ENCODE peak calls at places on chromosomes 6 and 20, in nine cellular contexts. One of them, this sample, is unnamed.

GRCh38 chr20:33914871-33915270 is 78.8 kb upstream of the RALY start:
- DNase-seq in ovary: no peak
- DNase-seq in ascending aorta: no peak
- DNase-seq in PC-9: peak; percentile 83
- DNase-seq in CD8-positive, alpha-beta T cell: peak; percentile 40
- DNase-seq in mucosa of descending colon: no peak
- DNase-seq in Peyer's patch: no peak
- DNase-seq in astrocyte: peak; percentile 92
- DNase-seq in endothelial cell of umbilical vein: peak; percentile 96
- DNase-seq in this sample: peak; percentile 66

GRCh38 chr6:170185175-170185970 is 105.5 kb downstream of the DLL1 start:
- DNase-seq in endothelial cell of umbilical vein: no peak
- DNase-seq in astrocyte: no peak
- DNase-seq in ovary: no peak
- DNase-seq in mucosa of descending colon: no peak
- DNase-seq in CD8-positive, alpha-beta T cell: no peak
- DNase-seq in PC-9: no peak
- DNase-seq in Peyer's patch: no peak
- DNase-seq in ascending aorta: no peak
- DNase-seq in this sample: no peak

GRCh38 chr6:162998777-162999176 is 271.0 kb downstream of the PACRG start:
- DNase-seq in ovary: no peak
- DNase-seq in endothelial cell of umbilical vein: no peak
- DNase-seq in PC-9: no peak
- DNase-seq in astrocyte: no peak
- DNase-seq in mucosa of descending colon: no peak
- DNase-seq in Peyer's patch: no peak
- DNase-seq in ascending aorta: no peak
- DNase-seq in CD8-positive, alpha-beta T cell: no peak
- DNase-seq in this sample: no peak

GRCh38 chr6:21264288-21264818 is 329.2 kb upstream of the SOX4 start:
- DNase-seq in endothelial cell of umbilical vein: no peak
- DNase-seq in mucosa of descending colon: no peak
- DNase-seq in ovary: no peak
- DNase-seq in Peyer's patch: no peak
- DNase-seq in CD8-positive, alpha-beta T cell: no peak
- DNase-seq in astrocyte: no peak
- DNase-seq in ascending aorta: no peak
- DNase-seq in PC-9: no peak
- DNase-seq in this sample: no peak

GRCh38 chr6:43712590-43712989 is 25.0 kb upstream of the MRPS18A start:
- DNase-seq in ascending aorta: no peak
- DNase-seq in mucosa of descending colon: no peak
- DNase-seq in endothelial cell of umbilical vein: no peak
- DNase-seq in Peyer's patch: no peak
- DNase-seq in CD8-positive, alpha-beta T cell: no peak
- DNase-seq in ovary: no peak
- DNase-seq in PC-9: no peak
- DNase-seq in astrocyte: no peak
- DNase-seq in this sample: no peak

GRCh38 chr6:49911252-49911651 is 44.9 kb upstream of the CRISP1 start:
- DNase-seq in PC-9: no peak
- DNase-seq in ascending aorta: no peak
- DNase-seq in mucosa of descending colon: no peak
- DNase-seq in endothelial cell of umbilical vein: no peak
- DNase-seq in CD8-positive, alpha-beta T cell: no peak
- DNase-seq in astrocyte: no peak
- DNase-seq in Peyer's patch: no peak
- DNase-seq in ovary: no peak
- DNase-seq in this sample: no peak

GRCh38 chr20:47016068-47016664 is 121.5 kb downstream of the EYA2 start:
- DNase-seq in endothelial cell of umbilical vein: no peak
- DNase-seq in astrocyte: no peak
- DNase-seq in ascending aorta: no peak
- DNase-seq in ovary: no peak
- DNase-seq in Peyer's patch: no peak
- DNase-seq in PC-9: no peak
- DNase-seq in CD8-positive, alpha-beta T cell: no peak
- DNase-seq in mucosa of descending colon: no peak
- DNase-seq in this sample: no peak

GRCh38 chr20:10370091-10370887 is 63.7 kb downstream of the MKKS start:
- DNase-seq in mucosa of descending colon: no peak
- DNase-seq in Peyer's patch: no peak
- DNase-seq in ovary: no peak
- DNase-seq in PC-9: no peak
- DNase-seq in CD8-positive, alpha-beta T cell: no peak
- DNase-seq in astrocyte: peak; percentile 76
- DNase-seq in endothelial cell of umbilical vein: no peak
- DNase-seq in ascending aorta: no peak
- DNase-seq in this sample: peak; percentile 31

GRCh38 chr6:40989204-40990179 is 49.5 kb downstream of the UNC5CL start:
- DNase-seq in Peyer's patch: no peak
- DNase-seq in mucosa of descending colon: no peak
- DNase-seq in CD8-positive, alpha-beta T cell: no peak
- DNase-seq in ovary: no peak
- DNase-seq in astrocyte: no peak
- DNase-seq in PC-9: no peak
- DNase-seq in ascending aorta: no peak
- DNase-seq in endothelial cell of umbilical vein: no peak
- DNase-seq in this sample: no peak

GRCh38 chr6:31399589-31400466 is 3.6 kb upstream of the MICA start:
- DNase-seq in mucosa of descending colon: peak; percentile 93
- DNase-seq in CD8-positive, alpha-beta T cell: peak; percentile 59
- DNase-seq in endothelial cell of umbilical vein: peak; percentile 93
- DNase-seq in Peyer's patch: peak; percentile 95
- DNase-seq in ovary: peak; percentile 94
- DNase-seq in astrocyte: peak; percentile 87
- DNase-seq in PC-9: peak; percentile 65
- DNase-seq in ascending aorta: peak; percentile 54
- DNase-seq in this sample: peak; percentile 93

GRCh38 chr6:48826884-48827701 is 636.0 kb downstream of the MMUT start:
- DNase-seq in Peyer's patch: no peak
- DNase-seq in endothelial cell of umbilical vein: peak; percentile 71
- DNase-seq in ascending aorta: no peak
- DNase-seq in PC-9: peak; percentile 98
- DNase-seq in mucosa of descending colon: no peak
- DNase-seq in ovary: no peak
- DNase-seq in astrocyte: peak; percentile 99
- DNase-seq in CD8-positive, alpha-beta T cell: no peak
- DNase-seq in this sample: peak; percentile 92

GRCh38 chr6:17624396-17624795 is 24.3 kb downstream of the FAM8A1 start:
- DNase-seq in ascending aorta: no peak
- DNase-seq in Peyer's patch: no peak
- DNase-seq in endothelial cell of umbilical vein: no peak
- DNase-seq in PC-9: no peak
- DNase-seq in ovary: no peak
- DNase-seq in CD8-positive, alpha-beta T cell: no peak
- DNase-seq in mucosa of descending colon: no peak
- DNase-seq in astrocyte: no peak
- DNase-seq in this sample: no peak

GRCh38 chr6:69719602-69720193 is 77.1 kb downstream of the LMBRD1 start:
- DNase-seq in Peyer's patch: no peak
- DNase-seq in ovary: no peak
- DNase-seq in mucosa of descending colon: no peak
- DNase-seq in PC-9: no peak
- DNase-seq in astrocyte: no peak
- DNase-seq in endothelial cell of umbilical vein: peak; percentile 46
- DNase-seq in CD8-positive, alpha-beta T cell: no peak
- DNase-seq in ascending aorta: no peak
- DNase-seq in this sample: peak; percentile 57

GRCh38 chr6:115838763-115839401 is 221.8 kb downstream of the FRK start:
- DNase-seq in PC-9: peak; percentile 44
- DNase-seq in astrocyte: peak; percentile 3
- DNase-seq in endothelial cell of umbilical vein: peak; percentile 1
- DNase-seq in ascending aorta: no peak
- DNase-seq in CD8-positive, alpha-beta T cell: no peak
- DNase-seq in Peyer's patch: no peak
- DNase-seq in ovary: no peak
- DNase-seq in mucosa of descending colon: no peak
- DNase-seq in this sample: peak; percentile 38

GRCh38 chr6:34246249-34246562 is 2.6 kb downstream of the SMIM29 start:
- DNase-seq in Peyer's patch: no peak
- DNase-seq in ascending aorta: no peak
- DNase-seq in CD8-positive, alpha-beta T cell: no peak
- DNase-seq in mucosa of descending colon: no peak
- DNase-seq in ovary: no peak
- DNase-seq in astrocyte: no peak
- DNase-seq in PC-9: no peak
- DNase-seq in endothelial cell of umbilical vein: no peak
- DNase-seq in this sample: no peak

GRCh38 chr6:10414766-10415592 is at the start of gene TFAP2A:
- DNase-seq in Peyer's patch: no peak
- DNase-seq in CD8-positive, alpha-beta T cell: no peak
- DNase-seq in ovary: no peak
- DNase-seq in mucosa of descending colon: no peak
- DNase-seq in ascending aorta: no peak
- DNase-seq in endothelial cell of umbilical vein: no peak
- DNase-seq in astrocyte: peak; percentile 31
- DNase-seq in PC-9: no peak
- DNase-seq in this sample: peak; percentile 59

DNA sequence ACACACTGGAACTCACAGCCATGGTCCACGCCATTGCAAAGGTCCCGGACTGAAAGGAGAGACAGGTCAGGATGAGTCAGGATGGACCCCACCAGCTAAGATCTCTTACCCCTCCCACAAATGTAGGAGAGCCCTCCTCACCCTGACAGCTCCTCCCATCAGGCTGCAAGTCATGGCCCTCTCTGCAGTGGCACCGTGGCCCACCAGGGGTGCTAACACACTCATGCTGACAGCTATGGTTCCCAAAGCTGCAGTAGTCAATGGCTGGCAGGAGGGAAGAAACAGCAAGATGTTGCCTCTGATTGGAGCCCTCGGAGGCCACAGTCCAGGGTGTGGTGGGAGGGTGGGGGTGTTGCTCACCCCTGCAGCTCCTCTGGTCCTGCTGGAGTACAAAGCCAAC is 5.7 kb upstream of the RBPJL start:
- DNase-seq in Peyer's patch: no peak
- DNase-seq in PC-9: no peak
- DNase-seq in ascending aorta: no peak
- DNase-seq in ovary: no peak
- DNase-seq in endothelial cell of umbilical vein: peak; percentile 13
- DNase-seq in CD8-positive, alpha-beta T cell: no peak
- DNase-seq in mucosa of descending colon: no peak
- DNase-seq in astrocyte: no peak
- DNase-seq in this sample: peak; percentile 28
- TF ChIP-seq CTCF in Peyer's patch: no peak
- TF ChIP-seq CTCF in PC-9: peak; percentile 59
- TF ChIP-seq CTCF in ascending aorta: no peak
- TF ChIP-seq CTCF in ovary: no peak
- TF ChIP-seq CTCF in endothelial cell of umbilical vein: peak; percentile 33
- TF ChIP-seq CTCF in CD8-positive, alpha-beta T cell: peak; percentile 13
- TF ChIP-seq CTCF in mucosa of descending colon: no peak
- TF ChIP-seq CTCF in astrocyte: peak; percentile 14
- TF ChIP-seq CTCF in this sample: peak; percentile 48

DNA sequence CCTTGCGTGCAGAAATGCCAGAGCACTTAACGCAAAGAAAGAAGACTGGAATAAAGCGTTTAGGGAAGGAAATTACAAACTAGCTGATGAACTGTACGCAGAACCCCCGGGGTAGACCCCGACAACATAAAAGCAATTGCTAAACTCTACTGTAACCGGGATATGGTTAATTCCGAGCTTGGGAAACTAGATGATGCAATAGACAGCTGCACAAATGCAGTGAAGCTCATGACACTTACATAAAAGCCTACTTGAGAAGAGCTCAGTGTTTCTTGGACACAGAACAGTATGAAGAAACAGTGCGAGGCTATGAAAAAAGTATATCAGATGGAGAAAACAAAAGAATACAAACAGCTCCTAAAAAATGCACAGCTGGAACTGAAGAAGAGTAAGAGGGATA is 35.6 kb downstream of the CITED2 start:
- DNase-seq in CD8-positive, alpha-beta T cell: no peak
- DNase-seq in PC-9: no peak
- DNase-seq in endothelial cell of umbilical vein: no peak
- DNase-seq in astrocyte: no peak
- DNase-seq in ovary: no peak
- DNase-seq in ascending aorta: no peak
- DNase-seq in Peyer's patch: no peak
- DNase-seq in mucosa of descending colon: no peak
- DNase-seq in this sample: peak; percentile 82
- H3K4me3 ChIP-seq in CD8-positive, alpha-beta T cell: no peak overlapping the region
- H3K4me3 ChIP-seq in PC-9: no peak overlapping the region
- H3K4me3 ChIP-seq in endothelial cell of umbilical vein: no peak overlapping the region
- H3K4me3 ChIP-seq in astrocyte: no peak overlapping the region
- H3K4me3 ChIP-seq in ovary: no peak overlapping the region
- H3K4me3 ChIP-seq in ascending aorta: no peak overlapping the region
- H3K4me3 ChIP-seq in Peyer's patch: no peak overlapping the region
- H3K4me3 ChIP-seq in mucosa of descending colon: no peak overlapping the region
- H3K4me3 ChIP-seq in this sample: no peak overlapping the region

DNA sequence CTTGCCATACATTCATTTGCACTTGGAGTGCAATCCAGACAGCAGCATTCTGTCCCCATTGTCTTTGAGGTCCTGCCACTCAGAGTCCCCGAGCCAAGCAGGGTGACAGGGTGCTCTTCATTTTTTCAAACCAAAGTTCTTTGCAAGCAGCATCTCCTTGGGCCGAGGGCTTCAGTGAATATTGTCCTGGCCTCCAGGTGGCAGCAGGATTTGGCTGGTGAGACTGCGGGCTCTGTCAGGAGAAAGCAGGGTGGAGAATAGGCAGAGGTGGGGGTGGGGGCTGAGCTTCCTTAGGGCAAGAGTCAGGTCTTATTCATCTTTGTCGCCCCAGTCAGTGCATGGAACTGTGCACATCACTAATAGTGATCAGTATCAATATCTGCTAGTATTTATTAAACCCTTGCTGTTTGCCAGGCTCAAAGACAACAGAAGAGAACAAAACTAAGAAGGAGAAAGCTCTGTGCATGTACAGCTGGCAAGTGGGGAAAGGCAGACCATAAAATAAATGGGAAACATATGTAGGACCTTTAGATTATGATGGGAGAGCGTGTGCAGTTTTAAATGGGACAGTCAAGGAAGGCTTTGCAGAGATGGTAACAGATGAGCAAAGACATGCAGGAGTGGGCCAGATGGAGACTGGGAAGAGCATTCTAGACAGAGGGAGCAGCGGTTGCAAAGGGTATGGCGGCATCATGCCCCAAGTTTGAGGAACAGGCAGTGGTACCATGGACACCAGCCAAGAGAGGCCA is 260.2 kb downstream of the NRN1 start:
- DNase-seq in astrocyte: no peak
- DNase-seq in PC-9: no peak
- DNase-seq in CD8-positive, alpha-beta T cell: no peak
- DNase-seq in endothelial cell of umbilical vein: no peak
- DNase-seq in ascending aorta: no peak
- DNase-seq in mucosa of descending colon: peak; percentile 39
- DNase-seq in ovary: no peak
- DNase-seq in Peyer's patch: no peak
- DNase-seq in this sample: no peak
- TF ChIP-seq CTCF in astrocyte: no peak
- TF ChIP-seq CTCF in PC-9: no peak
- TF ChIP-seq CTCF in CD8-positive, alpha-beta T cell: no peak
- TF ChIP-seq CTCF in endothelial cell of umbilical vein: no peak
- TF ChIP-seq CTCF in ascending aorta: no peak
- TF ChIP-seq CTCF in mucosa of descending colon: no peak
- TF ChIP-seq CTCF in ovary: no peak
- TF ChIP-seq CTCF in Peyer's patch: no peak
- TF ChIP-seq CTCF in this sample: no peak

DNA sequence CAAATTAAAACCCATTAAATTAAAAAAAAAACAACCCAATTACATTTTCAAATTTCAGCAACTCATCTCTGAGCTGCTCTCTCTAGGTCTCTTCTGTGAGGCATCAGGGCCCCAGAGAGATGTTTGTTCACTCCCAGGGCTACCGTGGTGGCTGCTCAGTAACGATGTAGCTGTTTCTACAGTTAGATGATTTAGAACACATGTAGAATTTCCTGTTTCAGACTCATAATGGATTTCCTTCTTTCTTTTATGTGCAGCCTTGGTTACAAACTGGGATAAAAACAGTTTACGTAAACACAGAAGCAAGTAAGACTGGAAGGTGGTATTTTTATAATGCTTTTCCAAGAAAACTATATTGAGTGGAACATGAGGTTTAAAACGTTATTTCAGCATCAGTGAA is 116.1 kb upstream of the CCN2 start:
- DNase-seq in ovary: no peak
- DNase-seq in ascending aorta: no peak
- DNase-seq in Peyer's patch: no peak
- DNase-seq in CD8-positive, alpha-beta T cell: no peak
- DNase-seq in astrocyte: no peak
- DNase-seq in PC-9: peak; percentile 26
- DNase-seq in mucosa of descending colon: no peak
- DNase-seq in endothelial cell of umbilical vein: peak; percentile 82
- DNase-seq in this sample: no peak
- H3K4me3 ChIP-seq in ovary: no peak overlapping the region
- H3K4me3 ChIP-seq in ascending aorta: no peak overlapping the region
- H3K4me3 ChIP-seq in Peyer's patch: no peak overlapping the region
- H3K4me3 ChIP-seq in CD8-positive, alpha-beta T cell: no peak overlapping the region
- H3K4me3 ChIP-seq in astrocyte: no peak overlapping the region
- H3K4me3 ChIP-seq in PC-9: no peak overlapping the region
- H3K4me3 ChIP-seq in mucosa of descending colon: no peak overlapping the region
- H3K4me3 ChIP-seq in endothelial cell of umbilical vein: no peak overlapping the region
- H3K4me3 ChIP-seq in this sample: no peak overlapping the region